ENCODE peak calls at places on chromosome 1, in six cellular contexts. Y, C, M, A, N and G are unnamed samples.
A peak's percentile ranks its signal among the peaks of the same experiment; 100 is the strongest.

GRCh38 chr1:246279402-246279801 is 227.7 kb downstream of the SMYD3 start:
- DNase-seq in N (no peak), Y (no peak), C (no peak), A (no peak), M (no peak), G (no peak)

GRCh38 chr1:111988743-111989453 is 570 bp downstream of the KCND3 start:
- DNase-seq in N (no peak), M (no peak), Y (peak; percentile 69), A (no peak), C (peak; percentile 26), G (no peak)

GRCh38 chr1:93707956-93708355 is 26.3 kb upstream of the BCAR3 start:
- DNase-seq in A (no peak), Y (no peak), M (no peak), N (no peak), C (no peak), G (no peak)

GRCh38 chr1:202959276-202959620 is 1.1 kb upstream of the ADIPOR1 start:
- DNase-seq in C (no peak), Y (no peak), M (no peak), N (peak; percentile 37), A (no peak), G (no peak)

GRCh38 chr1:161498646-161499045 is 6.6 kb upstream of the FCGR2A start:
- DNase-seq in N (no peak), C (no peak), Y (no peak), M (no peak), A (no peak), G (no peak)

GRCh38 chr1:200314085-200314750 is 95.6 kb downstream of the ZNF281 start:
- DNase-seq in N (peak; percentile 88), Y (no peak), M (no peak), A (peak; percentile 72), C (no peak), G (no peak)

GRCh38 chr1:152543808-152544207 is 22.8 kb downstream of the LCE3E start:
- DNase-seq in Y (no peak), N (peak; percentile 39), M (no peak), A (no peak), C (no peak), G (no peak)

GRCh38 chr1:17630048-17630830 is 90.7 kb downstream of the ARHGEF10L start:
- DNase-seq in Y (no peak), M (no peak), N (no peak), C (peak; percentile 27), A (peak; percentile 79), G (no peak)

GRCh38 chr1:146010126-146010738 is 11.3 kb downstream of the HJV start:
- DNase-seq in A (no peak), N (no peak), M (no peak), C (no peak), Y (no peak), G (no peak)

GRCh38 chr1:61403863-61404615 is 320.9 kb downstream of the TM2D1 start:
- DNase-seq in Y (no peak), C (no peak), M (no peak), N (no peak), A (peak; percentile 62), G (no peak)

GRCh38 chr1:172451002-172451443 is 7.2 kb upstream of the PIGC start:
- DNase-seq in N (peak; percentile 28), C (peak; percentile 43), A (peak; percentile 79), Y (no peak), M (no peak), G (no peak)

GRCh38 chr1:156795787-156796186 is 20.9 kb downstream of the SH2D2A start:
- DNase-seq in N (no peak), M (no peak), A (no peak), Y (no peak), C (no peak), G (no peak)

GRCh38 chr1:203870256-203870655 is 8.9 kb downstream of the SNRPE start:
- DNase-seq in M (no peak), Y (no peak), C (no peak), A (no peak), N (no peak), G (no peak)

GRCh38 chr1:29752141-29752540 is 515.8 kb downstream of the PTPRU start:
- DNase-seq in A (peak; percentile 2), N (no peak), M (no peak), C (no peak), Y (peak; percentile 72), G (no peak)

GRCh38 chr1:19220080-19220846 is 10.2 kb upstream of the UBR4 start:
- DNase-seq in M (no peak), C (no peak), Y (no peak), N (no peak), A (no peak), G (no peak)

GRCh38 chr1:247681288-247681897 is 1.9 kb upstream of the OR13G1 start:
- DNase-seq in M (no peak), A (peak; percentile 15), N (peak; percentile 42), Y (peak; percentile 68), C (peak; percentile 42), G (no peak)

GRCh38 chr1:234226819-234227165 is 146.5 kb upstream of the COA6 start:
- DNase-seq in Y (no peak), A (no peak), C (no peak), M (no peak), N (no peak), G (no peak)

GRCh38 chr1:87399701-87400100 is 71.0 kb downstream of the LMO4 start:
- DNase-seq in N (no peak), A (no peak), M (no peak), C (peak; percentile 44), Y (no peak), G (no peak)

GRCh38 chr1:203888807-203889251 is 27.4 kb downstream of the SNRPE start:
- DNase-seq in M (no peak), N (peak; percentile 61), A (peak; percentile 83), C (no peak), Y (no peak), G (no peak)

GRCh38 chr1:221234821-221235220 is 355.6 kb downstream of the HLX start:
- DNase-seq in N (no peak), M (no peak), A (peak; percentile 48), Y (no peak), C (no peak), G (no peak)

GRCh38 chr1:61459345-61459744 is 265.6 kb downstream of the TM2D1 start:
- DNase-seq in Y (no peak), M (no peak), C (no peak), N (no peak), A (no peak), G (no peak)

GRCh38 chr1:71071720-71072119 is 9.1 kb downstream of the ZRANB2 start:
- DNase-seq in N (no peak), Y (no peak), C (no peak), A (no peak), M (no peak), G (no peak)

DNA sequence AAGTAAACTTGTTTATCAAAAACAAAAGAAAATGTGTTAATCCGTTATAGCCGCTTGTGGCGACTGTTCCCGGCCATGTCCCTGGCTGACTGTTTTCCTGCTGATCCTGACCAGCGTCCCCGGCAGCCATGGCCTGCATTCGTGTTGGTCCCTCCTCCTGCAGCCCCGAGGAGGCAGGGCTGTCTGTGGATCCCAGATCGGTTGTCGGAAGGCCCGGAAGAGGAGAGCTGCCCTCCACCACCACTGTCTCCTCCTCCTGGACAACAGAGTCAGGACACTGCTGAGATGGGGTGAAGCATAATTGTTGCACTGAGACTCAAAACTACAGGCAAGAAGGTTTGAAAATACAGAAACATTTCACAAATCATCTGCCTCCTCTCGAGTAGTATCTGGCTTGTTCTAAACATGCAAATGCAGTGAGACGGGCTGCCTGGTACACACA is 3.6 kb upstream of the MXRA8 start:
- DNase-seq in Y (no peak), M (no peak), A (peak; percentile 86), C (no peak), N (no peak), G (no peak)
- TF ChIP-seq CTCF in Y (no peak), M (no peak), A (peak; percentile 37), C (no peak), N (no peak), G (peak; percentile 64)

DNA sequence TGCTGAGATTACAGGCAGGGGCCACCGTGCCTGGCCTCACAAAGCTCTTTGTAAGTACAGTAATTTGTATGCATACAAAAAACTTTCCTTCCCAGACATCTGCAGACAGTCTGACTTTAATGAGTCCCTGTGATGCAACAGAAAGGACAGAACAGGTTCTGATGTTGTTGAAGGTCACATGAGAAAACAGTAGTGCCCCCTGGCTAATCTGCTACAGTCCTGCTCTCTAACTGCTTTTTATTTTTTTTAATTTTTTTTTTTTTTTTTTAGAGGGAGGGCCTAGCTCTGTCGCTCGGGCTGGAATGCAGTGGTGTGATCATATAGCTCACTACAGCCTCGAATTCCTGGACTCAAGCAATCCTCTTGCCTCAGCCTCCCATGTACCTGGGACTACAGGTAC is 36.7 kb downstream of the ACBD3 start:
- DNase-seq in N (peak; percentile 37), C (no peak), Y (no peak), M (no peak), A (no peak), G (no peak)
- TF ChIP-seq CTCF in N (no peak), C (no peak), Y (no peak), M (no peak), A (no peak), G (peak; percentile 53)

DNA sequence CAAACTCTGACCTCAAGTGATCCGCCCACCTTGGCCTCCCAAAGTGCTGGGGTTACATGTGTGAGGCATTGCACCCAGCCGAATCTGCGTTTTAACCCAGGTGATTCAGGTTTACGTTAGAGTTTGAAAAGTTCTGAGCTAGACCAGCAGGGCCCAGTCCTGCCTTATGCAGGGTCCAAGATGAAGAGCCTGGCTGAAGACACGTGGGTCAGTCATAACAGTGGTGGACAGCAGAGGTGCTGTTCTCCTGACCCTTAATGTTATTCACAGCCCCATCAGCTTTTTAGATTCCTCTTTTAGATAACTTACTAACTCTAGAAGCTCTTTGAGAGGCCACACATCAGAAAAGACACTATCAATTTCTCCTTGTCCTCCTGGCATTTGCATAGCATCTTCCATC is 50.0 kb downstream of the GNG4 start:
- DNase-seq in A (no peak), C (no peak), Y (no peak), N (peak; percentile 13), M (no peak), G (no peak)
- TF ChIP-seq CTCF in A (no peak), C (no peak), Y (no peak), N (no peak), M (no peak), G (no peak)

GRCh38 chr1:13539683-13540082 is 25.9 kb upstream of the LRRC38 start:
- DNase-seq in Y (no peak), C (no peak), M (no peak), N (no peak), A (no peak), G (no peak)
- TF ChIP-seq CTCF in Y (peak; percentile 17), C (no peak), M (no peak), N (no peak), A (no peak), G (peak; percentile 7)

GRCh38 chr1:88779880-88780279 is 95.8 kb downstream of the PKN2 start:
- DNase-seq in Y (no peak), A (no peak), M (no peak), C (no peak), N (no peak), G (no peak)
- TF ChIP-seq CTCF in Y (no peak), A (no peak), M (no peak), C (no peak), N (no peak), G (no peak)

DNA sequence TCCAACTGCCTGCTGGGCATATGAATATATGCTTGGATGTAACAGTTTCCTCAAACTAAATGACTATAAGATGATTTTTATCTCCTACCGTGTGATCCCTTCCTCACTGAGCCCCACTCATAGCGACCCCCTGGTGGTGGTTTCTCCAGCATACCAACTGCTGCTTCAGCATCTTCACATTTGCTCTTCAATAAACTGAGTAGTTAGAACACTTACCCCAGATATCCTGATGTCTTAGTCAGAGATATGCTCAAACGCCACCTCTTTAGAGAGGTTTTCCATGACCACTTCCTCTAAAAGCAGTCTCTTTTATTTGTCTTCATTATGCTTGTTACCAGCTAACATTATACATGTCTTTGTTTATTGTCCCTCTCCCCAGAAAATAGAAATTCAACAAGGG is 10.2 kb upstream of the HNRNPR start:
- DNase-seq in C (no peak), N (no peak), Y (no peak), M (no peak), A (no peak), G (no peak)
- TF ChIP-seq CTCF in C (no peak), N (no peak), Y (no peak), M (no peak), A (no peak), G (peak; percentile 31)